ENCODE peak calls at places on chromosomes 12 and 14, in four cellular contexts. W is NCI-H510A treated with DMSO at 0.1 percent for 48 hours, A is kidney glomerular epithelial cell, K is AG10803. T is an unnamed sample.

GRCh38 chr14:66509874-66510273 is 1.9 kb downstream of the GPHN start:
- DNase-seq in W (no peak), A (no peak), K (no peak), T (no peak)

GRCh38 chr14:50926851-50927386 is 17.4 kb downstream of the PYGL start:
- DNase-seq in W (no peak), A (no peak), K (no peak), T (no peak)

GRCh38 chr12:28704477-28705169 is 444.5 kb upstream of the FAR2 start:
- DNase-seq in W (no peak), A (no peak), K (peak), T (peak)

GRCh38 chr14:93035917-93036651 is 79.6 kb downstream of the ITPK1 start:
- DNase-seq in W (no peak), A (no peak), K (peak), T (no peak)

GRCh38 chr12:125254856-125255255 is 189.6 kb downstream of the AACS start:
- DNase-seq in W (no peak), A (no peak), K (no peak), T (no peak)

GRCh38 chr12:77382096-77382742 is 316.9 kb upstream of the E2F7 start:
- DNase-seq in W (no peak), A (no peak), K (peak), T (no peak)

GRCh38 chr12:116037941-116038837 is 239.3 kb downstream of the MED13L start:
- DNase-seq in W (no peak), A (peak), K (peak), T (peak)

GRCh38 chr12:111699-112591 is 45.4 kb downstream of the IQSEC3 start:
- DNase-seq in W (no peak), A (no peak), K (no peak), T (no peak)

GRCh38 chr14:22664261-22664660 is 20.1 kb upstream of the OR6J1 start:
- DNase-seq in W (peak), A (no peak), K (no peak), T (no peak)

GRCh38 chr14:29905549-29905948 is 22.1 kb downstream of the PRKD1 start:
- DNase-seq in W (no peak), A (peak), K (no peak), T (no peak)